ENCODE peak calls at places on chromosomes 1 and 21, in four cellular contexts. One of them, this sample, is unnamed.

GRCh38 chr1:30378991-30379581 is 344.3 kb downstream of the MATN1 start:
- DNase-seq in adipocyte: peak
- DNase-seq in fibroblast of lung: peak
- DNase-seq in Karpas-422: no peak
- DNase-seq in this sample: peak

GRCh38 chr1:214540324-214540723 is 11.1 kb downstream of the PTPN14 start:
- DNase-seq in adipocyte: no peak
- DNase-seq in fibroblast of lung: no peak
- DNase-seq in Karpas-422: no peak
- DNase-seq in this sample: no peak

GRCh38 chr21:42193131-42193671 is 25.7 kb upstream of the ABCG1 start:
- DNase-seq in adipocyte: no peak
- DNase-seq in fibroblast of lung: peak
- DNase-seq in Karpas-422: no peak
- DNase-seq in this sample: no peak

GRCh38 chr1:174676856-174677255 is 229.1 kb downstream of the GPR52 start:
- DNase-seq in adipocyte: no peak
- DNase-seq in fibroblast of lung: no peak
- DNase-seq in Karpas-422: no peak
- DNase-seq in this sample: no peak

GRCh38 chr1:195717651-195718050 is 890.6 kb downstream of the KCNT2 start:
- DNase-seq in adipocyte: peak
- DNase-seq in fibroblast of lung: peak
- DNase-seq in Karpas-422: no peak
- DNase-seq in this sample: peak

GRCh38 chr1:207871117-207871649 is 39.7 kb downstream of the CD34 start:
- DNase-seq in adipocyte: no peak
- DNase-seq in fibroblast of lung: no peak
- DNase-seq in Karpas-422: peak
- DNase-seq in this sample: no peak

GRCh38 chr1:37602750-37603694 is 7.3 kb upstream of the GNL2 start:
- DNase-seq in adipocyte: peak
- DNase-seq in fibroblast of lung: no peak
- DNase-seq in Karpas-422: peak
- DNase-seq in this sample: peak

GRCh38 chr1:51344602-51345299 is 14.4 kb upstream of the TTC39A start:
- DNase-seq in adipocyte: no peak
- DNase-seq in fibroblast of lung: no peak
- DNase-seq in Karpas-422: no peak
- DNase-seq in this sample: peak

GRCh38 chr1:47023268-47024137 is at the start of gene CYP4X1:
- DNase-seq in adipocyte: no peak
- DNase-seq in fibroblast of lung: peak
- DNase-seq in Karpas-422: no peak
- DNase-seq in this sample: peak

DNA sequence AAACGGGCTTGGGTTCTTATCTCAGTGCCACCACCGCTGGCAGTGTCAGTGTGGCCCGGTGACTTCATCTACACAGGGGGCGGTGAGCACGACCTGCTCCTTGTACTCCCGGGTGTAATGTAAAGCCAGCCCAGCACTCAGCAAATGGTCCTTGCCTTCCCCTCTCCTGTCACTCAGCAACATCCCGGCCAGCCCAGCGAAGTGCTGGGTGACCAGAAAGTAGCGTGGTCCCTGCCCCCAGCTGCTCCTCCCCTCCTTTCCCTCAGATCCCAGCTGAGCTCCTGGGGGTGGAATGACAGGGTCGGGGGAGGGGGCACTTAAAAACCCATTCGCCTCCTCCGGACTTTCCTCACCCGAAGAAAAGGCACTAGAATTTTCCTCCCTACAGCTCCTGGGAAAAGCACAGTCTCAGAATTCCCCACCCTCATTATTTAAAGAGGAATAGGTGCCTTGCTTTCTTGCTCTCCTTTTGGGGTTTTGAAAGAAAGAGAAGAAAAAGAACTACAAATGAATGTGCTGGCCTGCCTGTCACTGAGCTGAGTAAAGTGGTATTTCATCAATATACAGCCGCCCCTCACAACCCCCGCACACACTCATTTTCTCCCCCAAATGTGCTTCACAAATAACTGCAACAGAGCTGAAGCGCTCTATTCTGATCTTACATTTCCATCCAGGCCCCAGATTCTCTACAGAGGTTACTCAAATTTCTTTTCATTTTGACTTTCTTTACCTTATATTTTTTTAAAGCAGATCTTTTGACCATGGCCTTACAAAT is 7.0 kb downstream of the KCNN3 start:
- DNase-seq in adipocyte: no peak
- DNase-seq in fibroblast of lung: no peak
- DNase-seq in Karpas-422: peak
- DNase-seq in this sample: no peak
- H3K9ac ChIP-seq in adipocyte: no peak
- H3K9ac ChIP-seq in fibroblast of lung: no peak
- H3K9ac ChIP-seq in Karpas-422: peak
- H3K9ac ChIP-seq in this sample: no peak

GRCh38 chr1:8427986-8428385 is 110.1 kb downstream of the SLC45A1 start:
- DNase-seq in adipocyte: no peak
- DNase-seq in fibroblast of lung: no peak
- DNase-seq in Karpas-422: peak
- DNase-seq in this sample: no peak
- H3K9ac ChIP-seq in adipocyte: no peak
- H3K9ac ChIP-seq in fibroblast of lung: no peak
- H3K9ac ChIP-seq in Karpas-422: peak
- H3K9ac ChIP-seq in this sample: no peak

DNA sequence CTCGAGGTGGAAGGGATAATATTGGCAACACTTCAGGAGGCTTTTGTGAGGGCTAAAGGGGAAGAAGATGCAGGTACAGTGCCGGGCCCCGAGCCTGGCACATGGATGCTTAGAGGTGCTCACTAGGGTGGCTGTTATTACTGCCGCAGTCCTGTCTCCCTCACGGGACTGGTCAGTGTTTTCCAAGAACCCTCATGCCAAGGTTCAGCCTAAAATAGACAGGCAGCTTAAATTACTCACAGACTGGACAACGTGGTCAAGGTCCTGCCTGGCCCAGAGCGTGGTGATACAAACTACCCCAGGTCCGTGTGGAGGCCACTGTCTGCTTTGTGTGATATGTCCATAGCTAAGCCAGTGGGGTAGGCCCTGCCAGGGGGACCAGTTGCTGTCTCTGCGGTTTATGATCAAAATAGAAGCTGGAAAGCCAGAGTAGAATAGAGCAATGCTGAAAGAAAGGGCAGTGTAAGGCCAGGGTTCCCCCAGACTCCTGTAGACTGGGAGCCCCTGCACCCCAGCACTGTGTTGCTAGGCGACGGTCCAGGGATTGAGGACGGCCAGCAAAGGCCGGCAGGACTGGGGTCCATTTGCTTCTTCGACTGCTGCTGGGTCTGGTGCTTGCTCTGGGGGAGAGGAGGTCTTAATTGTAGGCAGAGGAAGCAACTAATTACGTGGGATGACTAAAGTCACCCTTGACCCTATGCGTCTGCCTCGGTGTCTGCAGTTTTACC is 36.1 kb downstream of the ELAPOR1 start:
- DNase-seq in adipocyte: no peak
- DNase-seq in fibroblast of lung: no peak
- DNase-seq in Karpas-422: no peak
- DNase-seq in this sample: no peak
- H3K9ac ChIP-seq in adipocyte: no peak
- H3K9ac ChIP-seq in fibroblast of lung: no peak
- H3K9ac ChIP-seq in Karpas-422: no peak
- H3K9ac ChIP-seq in this sample: no peak

GRCh38 chr1:98205291-98206017 is 284.6 kb upstream of the DPYD start:
- DNase-seq in adipocyte: no peak
- DNase-seq in fibroblast of lung: no peak
- DNase-seq in Karpas-422: no peak
- DNase-seq in this sample: no peak

GRCh38 chr1:98210064-98210463 is 289.2 kb upstream of the DPYD start:
- DNase-seq in adipocyte: peak
- DNase-seq in fibroblast of lung: peak
- DNase-seq in Karpas-422: no peak
- DNase-seq in this sample: peak

GRCh38 chr1:98211271-98211840 is 290.5 kb upstream of the DPYD start:
- DNase-seq in adipocyte: no peak
- DNase-seq in fibroblast of lung: peak
- DNase-seq in Karpas-422: no peak
- DNase-seq in this sample: no peak

GRCh38 chr1:98210563-98210962 is 289.7 kb upstream of the DPYD start:
- DNase-seq in adipocyte: no peak
- DNase-seq in fibroblast of lung: no peak
- DNase-seq in Karpas-422: no peak
- DNase-seq in this sample: no peak
- H3K9ac ChIP-seq in adipocyte: no peak
- H3K9ac ChIP-seq in fibroblast of lung: no peak
- H3K9ac ChIP-seq in Karpas-422: no peak
- H3K9ac ChIP-seq in this sample: no peak